ENCODE peak calls at places on chromosome 1, in nine cellular contexts. N is neural progenitor cell; A is Peyer's patch; L is A673; H is cardiac muscle cell; Y is colonic mucosa; Z is tibial nerve; M is CD8-positive, alpha-beta memory T cell; C is CD4-positive, CD25-positive, alpha-beta regulatory T cell. D is an unnamed sample. For H3K36me3, the result is how much of the 10 kb centered on the place peaks cover.

GRCh38 chr1:155207578-155208405 is at the start of gene THBS3:
- DNase-seq in H (no peak), M (no peak), L (peak), C (no peak), Y (peak), N (peak), Z (no peak), A (no peak), D (no peak)

GRCh38 chr1:181121498-181121897 is 33.0 kb downstream of the IER5 start:
- DNase-seq in M (no peak), Y (no peak), A (no peak), H (no peak), N (no peak), C (no peak), L (no peak), Z (no peak), D (no peak)

GRCh38 chr1:198677027-198677426 is 38.2 kb downstream of the PTPRC start:
- DNase-seq in C (no peak), L (no peak), A (no peak), N (no peak), Y (no peak), H (no peak), Z (no peak), M (no peak), D (no peak)

GRCh38 chr1:1039145-1039910 is 19.4 kb downstream of the AGRN start:
- DNase-seq in A (no peak), C (no peak), M (no peak), Z (no peak), Y (no peak), L (no peak), H (no peak), N (no peak), D (no peak)

GRCh38 chr1:219990782-219991510 is 55.4 kb downstream of the EPRS1 start:
- DNase-seq in M (peak), L (peak), A (no peak), C (no peak), Y (no peak), Z (no peak), N (peak), H (peak), D (no peak)

GRCh38 chr1:210236840-210237409 is 4.3 kb downstream of the SERTAD4 start:
- DNase-seq in M (no peak), H (peak), Y (no peak), Z (peak), N (peak), A (no peak), C (no peak), L (peak), D (no peak)

GRCh38 chr1:94591791-94592565 is 50.4 kb upstream of the F3 start:
- DNase-seq in C (no peak), A (no peak), N (peak), Y (no peak), L (no peak), Z (no peak), M (no peak), H (no peak), D (no peak)

GRCh38 chr1:36351222-36351977 is 28.0 kb upstream of the EVA1B start:
- DNase-seq in H (no peak), Y (no peak), M (no peak), Z (no peak), A (no peak), C (no peak), N (peak), L (peak), D (no peak)

GRCh38 chr1:210487021-210487420 is 158.3 kb downstream of the HHAT start:
- DNase-seq in N (no peak), Y (no peak), A (no peak), Z (no peak), L (no peak), M (no peak), H (no peak), C (no peak), D (no peak)

GRCh38 chr1:44786138-44786840 is 1.7 kb downstream of the BEST4 start:
- DNase-seq in L (peak), Y (peak), Z (no peak), H (peak), M (peak), N (peak), C (peak), A (peak), D (peak)
- H3K27ac ChIP-seq in L (no peak), Y (no peak), Z (peak), H (no peak), M (no peak), N (no peak), C (peak), A (peak), D (peak)

GRCh38 chr1:179853102-179853501 is 24.5 kb downstream of the TOR1AIP2 start:
- DNase-seq in N (no peak), L (no peak), C (no peak), Y (no peak), Z (no peak), M (no peak), H (no peak), A (no peak), D (no peak)

GRCh38 chr1:179848233-179848632 is 29.4 kb downstream of the TOR1AIP2 start:
- DNase-seq in N (no peak), Z (no peak), A (no peak), C (no peak), H (no peak), Y (no peak), M (no peak), L (no peak), D (no peak)
- H3K36me3 ChIP-seq in N (under half), Z (under half), A (under half), C (under half), H (under half), Y (under half), M (under half), L (half or more), D (half or more)

GRCh38 chr1:156211243-156211642 is 1.6 kb upstream of the PMF1 start:
- DNase-seq in H (no peak), N (no peak), A (no peak), M (no peak), C (no peak), L (no peak), Z (no peak), Y (no peak), D (no peak)

GRCh38 chr1:156212130-156212529 is 677 bp upstream of the PMF1 start:
- DNase-seq in Y (no peak), Z (no peak), H (no peak), A (no peak), N (no peak), C (no peak), M (no peak), L (no peak), D (no peak)

GRCh38 chr1:156214024-156214748 is 1.4 kb downstream of the PMF1 start:
- DNase-seq in C (no peak), L (peak), Y (no peak), Z (no peak), A (no peak), N (no peak), M (no peak), H (no peak), D (no peak)

GRCh38 chr1:156213644-156213966 is 798 bp downstream of the PMF1 start:
- DNase-seq in M (no peak), Y (no peak), A (no peak), N (no peak), C (no peak), H (no peak), Z (no peak), L (no peak), D (no peak)

GRCh38 chr1:156212833-156213643 is at the start of gene PMF1:
- DNase-seq in N (peak), M (peak), H (peak), C (peak), A (peak), L (peak), Z (peak), Y (peak), D (peak)
- H3K27ac ChIP-seq in N (peak), M (peak), H (peak), C (peak), A (peak), L (peak), Z (peak), Y (peak), D (peak)

GRCh38 chr1:46262508-46262907 is 14.9 kb downstream of the RAD54L start:
- DNase-seq in M (no peak), A (no peak), Z (no peak), C (no peak), L (no peak), Y (no peak), H (no peak), N (peak), D (no peak)

DNA sequence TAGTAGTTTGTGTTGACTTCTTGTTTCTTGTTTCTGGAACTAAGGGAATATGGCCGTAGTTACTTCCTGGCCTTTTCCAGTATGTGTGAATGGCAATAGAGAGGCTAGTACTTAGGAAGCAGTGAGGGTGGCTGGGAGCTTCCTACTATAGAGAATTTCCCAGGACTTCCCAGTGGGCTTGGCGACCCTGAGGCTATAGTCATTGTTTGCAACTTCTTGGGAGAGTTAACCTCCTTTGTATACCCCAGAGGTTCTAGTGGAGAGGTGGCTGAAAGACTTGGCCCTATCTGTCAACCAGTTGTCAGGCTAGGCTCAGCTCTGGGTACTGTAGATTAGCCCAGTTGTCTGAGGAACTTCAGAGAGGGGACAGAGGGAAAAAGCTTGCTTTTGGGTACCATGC is 15.6 kb downstream of the RAD54L start:
- DNase-seq in L (no peak), Y (no peak), N (no peak), C (no peak), H (no peak), A (no peak), Z (no peak), M (no peak), D (no peak)
- H3K36me3 ChIP-seq in L (half or more), Y (under half), N (under half), C (under half), H (under half), A (under half), Z (under half), M (under half), D (under half)

GRCh38 chr1:159827549-159827948 is 876 bp downstream of the SLAMF8 start:
- DNase-seq in Z (no peak), C (no peak), M (peak), N (no peak), L (no peak), A (no peak), Y (no peak), H (no peak), D (no peak)

GRCh38 chr1:159825564-159825963 is 1.1 kb upstream of the SLAMF8 start:
- DNase-seq in H (no peak), C (no peak), Y (no peak), N (no peak), M (no peak), A (no peak), Z (no peak), L (no peak), D (no peak)

GRCh38 chr1:159826436-159827101 is at the start of gene SLAMF8:
- DNase-seq in H (no peak), C (peak), L (no peak), Z (no peak), Y (peak), N (no peak), M (peak), A (peak), D (peak)

GRCh38 chr1:159828176-159828575 is 1.5 kb downstream of the SLAMF8 start:
- DNase-seq in N (no peak), Y (no peak), C (no peak), Z (no peak), M (no peak), H (no peak), A (no peak), L (no peak), D (no peak)

GRCh38 chr1:159827102-159827490 is 423 bp downstream of the SLAMF8 start:
- DNase-seq in H (no peak), N (no peak), C (no peak), M (no peak), Y (no peak), L (no peak), A (no peak), Z (no peak), D (no peak)
- H3K27ac ChIP-seq in H (no peak), N (no peak), C (no peak), M (peak), Y (no peak), L (no peak), A (peak), Z (no peak), D (no peak)

D was measured in naive thymus-derived CD4-positive, alpha-beta T cell.